ENCODE peak calls at places on chromosome 2, in eight cellular contexts. One of them, this sample, is unnamed.
A peak's percentile ranks its signal among the peaks of the same experiment; 100 is the strongest.

GRCh38 chr2:211503856-211504255 is 947.5 kb downstream of the CPS1 start:
- DNase-seq in PC-9: no peak
- DNase-seq in HFF-Myc: no peak
- DNase-seq in fibroblast of pulmonary artery: no peak
- DNase-seq in amniotic epithelial cell: no peak
- DNase-seq in NCI-H510A: no peak
- DNase-seq in CD8-positive, alpha-beta memory T cell: no peak
- DNase-seq in LoVo: no peak
- DNase-seq in this sample: no peak

GRCh38 chr2:203814661-203815540 is 52.7 kb upstream of the CTLA4 start:
- DNase-seq in PC-9: no peak
- DNase-seq in HFF-Myc: peak; percentile 66
- DNase-seq in fibroblast of pulmonary artery: peak; percentile 90
- DNase-seq in amniotic epithelial cell: peak; percentile 80
- DNase-seq in NCI-H510A: peak; percentile 57
- DNase-seq in CD8-positive, alpha-beta memory T cell: peak; percentile 14
- DNase-seq in LoVo: peak; percentile 84
- DNase-seq in this sample: peak; percentile 49

GRCh38 chr2:182242561-182242960 is 184.3 kb downstream of the PDE1A start:
- DNase-seq in PC-9: no peak
- DNase-seq in HFF-Myc: no peak
- DNase-seq in fibroblast of pulmonary artery: no peak
- DNase-seq in amniotic epithelial cell: no peak
- DNase-seq in NCI-H510A: no peak
- DNase-seq in CD8-positive, alpha-beta memory T cell: no peak
- DNase-seq in LoVo: no peak
- DNase-seq in this sample: no peak

GRCh38 chr2:170689481-170689880 is 25.7 kb upstream of the SP5 start:
- DNase-seq in PC-9: peak; percentile 51
- DNase-seq in HFF-Myc: no peak
- DNase-seq in fibroblast of pulmonary artery: no peak
- DNase-seq in amniotic epithelial cell: no peak
- DNase-seq in NCI-H510A: no peak
- DNase-seq in CD8-positive, alpha-beta memory T cell: no peak
- DNase-seq in LoVo: peak; percentile 12
- DNase-seq in this sample: no peak

GRCh38 chr2:72579595-72580180 is 246.1 kb downstream of the EXOC6B start:
- DNase-seq in PC-9: peak; percentile 58
- DNase-seq in HFF-Myc: peak; percentile 10
- DNase-seq in fibroblast of pulmonary artery: peak; percentile 76
- DNase-seq in amniotic epithelial cell: peak; percentile 58
- DNase-seq in NCI-H510A: no peak
- DNase-seq in CD8-positive, alpha-beta memory T cell: no peak
- DNase-seq in LoVo: peak; percentile 69
- DNase-seq in this sample: no peak

GRCh38 chr2:200655918-200656580 is 70.2 kb downstream of the AOX1 start:
- DNase-seq in PC-9: no peak
- DNase-seq in HFF-Myc: peak; percentile 38
- DNase-seq in fibroblast of pulmonary artery: no peak
- DNase-seq in amniotic epithelial cell: peak; percentile 72
- DNase-seq in NCI-H510A: no peak
- DNase-seq in CD8-positive, alpha-beta memory T cell: no peak
- DNase-seq in LoVo: no peak
- DNase-seq in this sample: no peak

GRCh38 chr2:28716265-28716865 is 35.3 kb upstream of the PPP1CB start:
- DNase-seq in PC-9: peak; percentile 96
- DNase-seq in HFF-Myc: peak; percentile 77
- DNase-seq in fibroblast of pulmonary artery: peak; percentile 96
- DNase-seq in amniotic epithelial cell: peak; percentile 93
- DNase-seq in NCI-H510A: peak; percentile 75
- DNase-seq in CD8-positive, alpha-beta memory T cell: no peak
- DNase-seq in LoVo: peak; percentile 62
- DNase-seq in this sample: peak; percentile 66

GRCh38 chr2:6580982-6581381 is 284.7 kb downstream of the CMPK2 start:
- DNase-seq in PC-9: no peak
- DNase-seq in HFF-Myc: peak; percentile 7
- DNase-seq in fibroblast of pulmonary artery: no peak
- DNase-seq in amniotic epithelial cell: peak; percentile 53
- DNase-seq in NCI-H510A: no peak
- DNase-seq in CD8-positive, alpha-beta memory T cell: no peak
- DNase-seq in LoVo: no peak
- DNase-seq in this sample: no peak

GRCh38 chr2:220096406-220096805 is 469.0 kb downstream of the SLC4A3 start:
- DNase-seq in PC-9: no peak
- DNase-seq in HFF-Myc: no peak
- DNase-seq in fibroblast of pulmonary artery: no peak
- DNase-seq in amniotic epithelial cell: no peak
- DNase-seq in NCI-H510A: no peak
- DNase-seq in CD8-positive, alpha-beta memory T cell: no peak
- DNase-seq in LoVo: no peak
- DNase-seq in this sample: no peak

GRCh38 chr2:70044290-70045040 is 42.8 kb upstream of the PCBP1 start:
- DNase-seq in PC-9: peak; percentile 42
- DNase-seq in HFF-Myc: no peak
- DNase-seq in fibroblast of pulmonary artery: no peak
- DNase-seq in amniotic epithelial cell: no peak
- DNase-seq in NCI-H510A: peak; percentile 6
- DNase-seq in CD8-positive, alpha-beta memory T cell: no peak
- DNase-seq in LoVo: peak; percentile 29
- DNase-seq in this sample: no peak

GRCh38 chr2:28664120-28664842 is 87.3 kb upstream of the PPP1CB start:
- DNase-seq in PC-9: no peak
- DNase-seq in HFF-Myc: no peak
- DNase-seq in fibroblast of pulmonary artery: peak; percentile 73
- DNase-seq in amniotic epithelial cell: peak; percentile 72
- DNase-seq in NCI-H510A: peak; percentile 7
- DNase-seq in CD8-positive, alpha-beta memory T cell: no peak
- DNase-seq in LoVo: no peak
- DNase-seq in this sample: no peak

GRCh38 chr2:28390241-28390856 is 2.3 kb upstream of the FOSL2 start:
- DNase-seq in PC-9: peak; percentile 82
- DNase-seq in HFF-Myc: peak; percentile 69
- DNase-seq in fibroblast of pulmonary artery: peak; percentile 98
- DNase-seq in amniotic epithelial cell: peak; percentile 98
- DNase-seq in NCI-H510A: peak; percentile 27
- DNase-seq in CD8-positive, alpha-beta memory T cell: peak; percentile 79
- DNase-seq in LoVo: peak; percentile 81
- DNase-seq in this sample: peak; percentile 79

GRCh38 chr2:162123806-162124758 is 28.0 kb downstream of the GCG start:
- DNase-seq in PC-9: peak; percentile 39
- DNase-seq in HFF-Myc: peak; percentile 70
- DNase-seq in fibroblast of pulmonary artery: peak; percentile 84
- DNase-seq in amniotic epithelial cell: peak; percentile 62
- DNase-seq in NCI-H510A: no peak
- DNase-seq in CD8-positive, alpha-beta memory T cell: no peak
- DNase-seq in LoVo: peak; percentile 76
- DNase-seq in this sample: peak; percentile 13

GRCh38 chr2:47513981-47514520 is 111.1 kb downstream of the MSH2 start:
- DNase-seq in PC-9: no peak
- DNase-seq in HFF-Myc: no peak
- DNase-seq in fibroblast of pulmonary artery: no peak
- DNase-seq in amniotic epithelial cell: no peak
- DNase-seq in NCI-H510A: no peak
- DNase-seq in CD8-positive, alpha-beta memory T cell: no peak
- DNase-seq in LoVo: no peak
- DNase-seq in this sample: no peak

GRCh38 chr2:82652117-82652516 is 1807.0 kb downstream of the SUCLG1 start:
- DNase-seq in PC-9: no peak
- DNase-seq in HFF-Myc: no peak
- DNase-seq in fibroblast of pulmonary artery: no peak
- DNase-seq in amniotic epithelial cell: no peak
- DNase-seq in NCI-H510A: no peak
- DNase-seq in CD8-positive, alpha-beta memory T cell: no peak
- DNase-seq in LoVo: no peak
- DNase-seq in this sample: no peak

GRCh38 chr2:115160523-115161521 is 718.4 kb downstream of the DPP10 start:
- DNase-seq in PC-9: no peak
- DNase-seq in HFF-Myc: no peak
- DNase-seq in fibroblast of pulmonary artery: no peak
- DNase-seq in amniotic epithelial cell: no peak
- DNase-seq in NCI-H510A: peak; percentile 57
- DNase-seq in CD8-positive, alpha-beta memory T cell: no peak
- DNase-seq in LoVo: no peak
- DNase-seq in this sample: no peak

GRCh38 chr2:241033994-241034393 is 35.6 kb downstream of the SNED1 start:
- DNase-seq in PC-9: no peak
- DNase-seq in HFF-Myc: no peak
- DNase-seq in fibroblast of pulmonary artery: no peak
- DNase-seq in amniotic epithelial cell: no peak
- DNase-seq in NCI-H510A: no peak
- DNase-seq in CD8-positive, alpha-beta memory T cell: no peak
- DNase-seq in LoVo: no peak
- DNase-seq in this sample: no peak

GRCh38 chr2:55140316-55141219 is 90.3 kb upstream of the RTN4 start:
- DNase-seq in PC-9: no peak
- DNase-seq in HFF-Myc: no peak
- DNase-seq in fibroblast of pulmonary artery: no peak
- DNase-seq in amniotic epithelial cell: no peak
- DNase-seq in NCI-H510A: no peak
- DNase-seq in CD8-positive, alpha-beta memory T cell: no peak
- DNase-seq in LoVo: no peak
- DNase-seq in this sample: no peak

GRCh38 chr2:217691920-217692666 is 310.7 kb downstream of the TNS1 start:
- DNase-seq in PC-9: no peak
- DNase-seq in HFF-Myc: no peak
- DNase-seq in fibroblast of pulmonary artery: peak; percentile 15
- DNase-seq in amniotic epithelial cell: no peak
- DNase-seq in NCI-H510A: no peak
- DNase-seq in CD8-positive, alpha-beta memory T cell: no peak
- DNase-seq in LoVo: peak; percentile 42
- DNase-seq in this sample: no peak

This sample was measured in Calu3.